ENCODE peak calls at places on chromosomes 16 and 17, in eight cellular contexts. X, A, M, E, Q, G, B and S are unnamed samples.

GRCh38 chr17:32517982-32518381 is 31.2 kb downstream of the CDK5R1 start:
- DNase-seq in X (no peak), A (no peak), M (no peak), E (no peak), Q (no peak), G (no peak), B (no peak), S (no peak)

GRCh38 chr17:49388290-49388640 is 26.2 kb upstream of the ZNF652 start:
- DNase-seq in X (no peak), A (no peak), M (no peak), E (no peak), Q (no peak), G (no peak), B (no peak), S (no peak)

GRCh38 chr17:45749831-45750335 is 34.2 kb upstream of the CRHR1 start:
- DNase-seq in X (no peak), A (no peak), M (no peak), E (no peak), Q (no peak), G (no peak), B (no peak), S (no peak)

GRCh38 chr17:12114686-12115418 is 94.2 kb downstream of the MAP2K4 start:
- DNase-seq in X (no peak), A (no peak), M (no peak), E (no peak), Q (no peak), G (no peak), B (no peak), S (no peak)

GRCh38 chr16:90046122-90046970 is 27.1 kb upstream of the DBNDD1 start:
- DNase-seq in X (no peak), A (no peak), M (no peak), E (peak; percentile 84), Q (no peak), G (no peak), B (no peak), S (no peak)

GRCh38 chr16:2967211-2967631 is 1.9 kb upstream of the PAQR4 start:
- DNase-seq in X (no peak), A (no peak), M (no peak), E (no peak), Q (no peak), G (no peak), B (no peak), S (no peak)

GRCh38 chr16:56191807-56192643 is 736 bp downstream of the GNAO1 start:
- DNase-seq in X (no peak), A (no peak), M (no peak), E (peak; percentile 57), Q (no peak), G (no peak), B (no peak), S (no peak)

GRCh38 chr16:88659160-88659559 is 3.7 kb downstream of the MVD start:
- DNase-seq in X (no peak), A (no peak), M (no peak), E (no peak), Q (no peak), G (no peak), B (no peak), S (no peak)

GRCh38 chr16:89191033-89191900 is 9.1 kb downstream of the SLC22A31 start:
- DNase-seq in X (no peak), A (no peak), M (no peak), E (peak; percentile 40), Q (no peak), G (no peak), B (no peak), S (no peak)

GRCh38 chr17:66777689-66778225 is 57.2 kb upstream of the CACNG5 start:
- DNase-seq in X (no peak), A (peak; percentile 48), M (peak; percentile 15), E (no peak), Q (no peak), G (no peak), B (no peak), S (no peak)

GRCh38 chr17:82124101-82124500 is 26.1 kb upstream of the FASN start:
- DNase-seq in X (no peak), A (no peak), M (no peak), E (no peak), Q (no peak), G (no peak), B (no peak), S (no peak)

GRCh38 chr16:81172769-81173658 is 65.5 kb upstream of the BCO1 start:
- DNase-seq in X (no peak), A (no peak), M (no peak), E (no peak), Q (no peak), G (no peak), B (no peak), S (no peak)

GRCh38 chr16:3085868-3086595 is 13.1 kb downstream of the ZSCAN10 start:
- DNase-seq in X (no peak), A (no peak), M (no peak), E (no peak), Q (no peak), G (no peak), B (no peak), S (no peak)

GRCh38 chr17:82793974-82794620 is 42.2 kb downstream of the TBCD start:
- DNase-seq in X (no peak), A (no peak), M (no peak), E (peak; percentile 84), Q (no peak), G (no peak), B (no peak), S (no peak)

GRCh38 chr17:44204453-44204882 is 4.8 kb upstream of the ATXN7L3 start:
- DNase-seq in X (no peak), A (no peak), M (no peak), E (no peak), Q (no peak), G (no peak), B (no peak), S (no peak)

GRCh38 chr17:19369846-19370492 is 7.4 kb upstream of the B9D1 start:
- DNase-seq in X (no peak), A (no peak), M (no peak), E (no peak), Q (no peak), G (no peak), B (peak; percentile 59), S (no peak)

GRCh38 chr16:84986102-84986501 is 25.2 kb downstream of the ZDHHC7 start:
- DNase-seq in X (no peak), A (no peak), M (no peak), E (no peak), Q (no peak), G (no peak), B (no peak), S (no peak)

GRCh38 chr17:17740627-17741237 is 59.5 kb downstream of the RAI1 start:
- DNase-seq in X (no peak), A (no peak), M (no peak), E (no peak), Q (no peak), G (peak; percentile 33), B (no peak), S (no peak)

GRCh38 chr16:66678314-66678713 is 18.2 kb downstream of the CMTM4 start:
- DNase-seq in X (no peak), A (no peak), M (no peak), E (no peak), Q (no peak), G (no peak), B (no peak), S (no peak)

GRCh38 chr16:65876200-65876498 is 490.3 kb upstream of the CDH5 start:
- DNase-seq in X (no peak), A (no peak), M (no peak), E (no peak), Q (no peak), G (no peak), B (no peak), S (no peak)

GRCh38 chr17:45293413-45294211 is 23.2 kb downstream of the MAP3K14 start:
- DNase-seq in X (no peak), A (peak; percentile 68), M (peak; percentile 48), E (no peak), Q (no peak), G (no peak), B (peak; percentile 79), S (no peak)

GRCh38 chr17:28950017-28950751 is 1.1 kb downstream of the PHF12 start:
- DNase-seq in X (no peak), A (peak; percentile 70), M (peak; percentile 63), E (peak; percentile 59), Q (peak; percentile 60), G (peak; percentile 34), B (peak; percentile 69), S (peak; percentile 70)

GRCh38 chr17:19538095-19539039 is 4.7 kb downstream of the SLC47A1 start:
- DNase-seq in X (peak; percentile 42), A (peak; percentile 49), M (no peak), E (no peak), Q (no peak), G (no peak), B (no peak), S (peak; percentile 71)

GRCh38 chr16:4576008-4576407 is 19.9 kb downstream of the C16orf96 start:
- DNase-seq in X (no peak), A (no peak), M (no peak), E (no peak), Q (no peak), G (no peak), B (no peak), S (no peak)

GRCh38 chr17:75819116-75819515 is 25.1 kb downstream of the UNC13D start:
- DNase-seq in X (no peak), A (no peak), M (no peak), E (peak; percentile 41), Q (no peak), G (no peak), B (no peak), S (no peak)

GRCh38 chr17:7790150-7790549 is 43.9 kb upstream of the KDM6B start:
- DNase-seq in X (no peak), A (no peak), M (no peak), E (no peak), Q (no peak), G (no peak), B (no peak), S (no peak)

GRCh38 chr17:82985436-82985820 is 94.0 kb upstream of the METRNL start:
- DNase-seq in X (no peak), A (no peak), M (no peak), E (peak; percentile 28), Q (no peak), G (no peak), B (no peak), S (no peak)

GRCh38 chr17:82452162-82452561 is 1.6 kb upstream of the CYBC1 start:
- DNase-seq in X (no peak), A (no peak), M (no peak), E (no peak), Q (no peak), G (no peak), B (no peak), S (no peak)

GRCh38 chr16:19555938-19556778 is 655 bp downstream of the VPS35L start:
- DNase-seq in X (no peak), A (peak; percentile 14), M (no peak), E (peak; percentile 39), Q (peak; percentile 42), G (no peak), B (peak; percentile 29), S (no peak)